ENCODE peak calls at places on chromosomes 4 and X, in four cellular contexts. One of them, this sample, is unnamed. For H3K9me3, the result is how much of the 10 kb centered on the place peaks cover.

GRCh38 chr4:170675568-170676262 is 586.0 kb upstream of the AADAT start:
- DNase-seq in body of pancreas: no peak
- DNase-seq in breast epithelium: no peak
- DNase-seq in kidney: no peak
- DNase-seq in this sample: no peak

GRCh38 chrX:150508461-150509367 is 59.7 kb upstream of the MTM1 start:
- DNase-seq in body of pancreas: peak
- DNase-seq in breast epithelium: peak
- DNase-seq in kidney: no peak
- DNase-seq in this sample: no peak

GRCh38 chr4:66564901-66565648 is 894.8 kb upstream of the EPHA5 start:
- DNase-seq in kidney: no peak
- DNase-seq in breast epithelium: no peak
- DNase-seq in body of pancreas: no peak
- DNase-seq in this sample: no peak

GRCh38 chr4:152678841-152679240 is 956 bp downstream of the TMEM154 start:
- DNase-seq in body of pancreas: no peak
- DNase-seq in kidney: no peak
- DNase-seq in breast epithelium: no peak
- DNase-seq in this sample: no peak

GRCh38 chr4:37597019-37597418 is 89.2 kb downstream of the RELL1 start:
- DNase-seq in kidney: no peak
- DNase-seq in body of pancreas: no peak
- DNase-seq in breast epithelium: no peak
- DNase-seq in this sample: no peak

GRCh38 chrX:11770320-11770719 is 12.3 kb downstream of the MSL3 start:
- DNase-seq in breast epithelium: no peak
- DNase-seq in body of pancreas: no peak
- DNase-seq in kidney: no peak
- DNase-seq in this sample: no peak

GRCh38 chr4:111847256-111848108 is 297.8 kb upstream of the FAM241A start:
- DNase-seq in kidney: no peak
- DNase-seq in body of pancreas: no peak
- DNase-seq in breast epithelium: no peak
- DNase-seq in this sample: no peak

GRCh38 chr4:116925900-116926457 is 159.4 kb downstream of the TRAM1L1 start:
- DNase-seq in body of pancreas: peak
- DNase-seq in kidney: peak
- DNase-seq in breast epithelium: no peak
- DNase-seq in this sample: no peak

GRCh38 chrX:107272431-107272921 is 66.1 kb downstream of the DNAAF6 start:
- DNase-seq in kidney: peak
- DNase-seq in body of pancreas: peak
- DNase-seq in breast epithelium: no peak
- DNase-seq in this sample: no peak

GRCh38 chrX:153631931-153632611 is 14.9 kb upstream of the DUSP9 start:
- DNase-seq in kidney: no peak
- DNase-seq in body of pancreas: no peak
- DNase-seq in breast epithelium: no peak
- DNase-seq in this sample: no peak

DNA sequence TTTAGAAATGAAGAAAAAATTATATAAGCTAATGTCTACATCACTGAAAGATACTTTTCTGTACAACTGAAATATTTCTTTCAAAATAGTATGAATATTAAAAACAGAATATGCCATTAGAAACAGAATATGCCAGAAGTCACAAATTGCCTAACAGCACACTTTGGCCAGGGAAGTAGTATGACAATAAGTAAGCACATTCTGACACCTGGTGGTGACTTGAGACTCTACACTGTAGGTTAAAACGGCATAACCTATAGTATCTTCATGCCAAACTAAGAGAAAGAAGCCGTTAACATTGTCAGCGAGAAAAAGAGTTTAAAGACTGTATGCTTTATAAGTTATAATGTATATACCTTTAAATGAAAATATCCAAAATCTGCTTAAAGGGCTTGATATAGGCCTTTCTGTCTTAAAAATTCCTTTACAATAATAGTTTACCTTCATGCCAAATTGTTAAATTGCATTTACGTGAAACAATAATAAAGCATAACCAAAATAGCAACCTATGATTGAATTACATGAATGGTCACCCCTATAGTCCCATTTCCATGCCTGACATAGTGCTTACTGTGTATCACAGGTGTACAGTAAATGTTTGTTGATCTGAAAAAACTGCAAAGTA is 32.8 kb downstream of the FAM13A start:
- DNase-seq in breast epithelium: peak
- DNase-seq in body of pancreas: peak
- DNase-seq in kidney: no peak
- DNase-seq in this sample: peak
- H3K9me3 ChIP-seq in breast epithelium: under half
- H3K9me3 ChIP-seq in body of pancreas: under half
- H3K9me3 ChIP-seq in kidney: under half
- H3K9me3 ChIP-seq in this sample: under half

DNA sequence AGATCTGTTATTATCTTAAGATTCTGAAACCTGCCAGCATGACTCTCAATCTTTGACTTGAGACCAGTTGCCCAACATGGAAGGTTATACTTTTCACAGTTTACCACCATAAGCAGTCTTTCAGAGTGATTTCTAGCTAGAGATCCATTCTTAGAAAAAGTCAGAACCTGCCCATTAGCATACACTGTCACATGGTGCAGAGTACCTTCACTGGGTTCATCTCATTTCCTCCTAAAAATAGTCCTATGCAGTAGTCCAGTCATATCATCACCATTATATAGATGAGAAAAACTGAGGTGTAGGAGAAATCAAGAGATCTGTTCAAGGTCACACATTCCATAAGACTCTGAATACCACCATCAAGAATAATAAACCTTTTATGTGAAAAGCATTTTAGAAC is 153.6 kb downstream of the AR start:
- DNase-seq in breast epithelium: no peak
- DNase-seq in kidney: no peak
- DNase-seq in body of pancreas: no peak
- DNase-seq in this sample: no peak
- H3K9me3 ChIP-seq in breast epithelium: under half
- H3K9me3 ChIP-seq in kidney: under half
- H3K9me3 ChIP-seq in body of pancreas: under half
- H3K9me3 ChIP-seq in this sample: under half

GRCh38 chrX:55640854-55641253 is 17.7 kb downstream of the FOXR2 start:
- DNase-seq in breast epithelium: no peak
- DNase-seq in body of pancreas: peak
- DNase-seq in kidney: no peak
- DNase-seq in this sample: no peak

GRCh38 chrX:55638933-55639332 is 15.7 kb downstream of the FOXR2 start:
- DNase-seq in kidney: no peak
- DNase-seq in body of pancreas: no peak
- DNase-seq in breast epithelium: no peak
- DNase-seq in this sample: no peak

GRCh38 chrX:55636109-55636508 is 12.9 kb downstream of the FOXR2 start:
- DNase-seq in kidney: no peak
- DNase-seq in body of pancreas: no peak
- DNase-seq in breast epithelium: no peak
- DNase-seq in this sample: no peak
- H3K9me3 ChIP-seq in kidney: under half
- H3K9me3 ChIP-seq in body of pancreas: under half
- H3K9me3 ChIP-seq in breast epithelium: under half
- H3K9me3 ChIP-seq in this sample: under half

GRCh38 chr4:175986-176385 is 51.7 kb downstream of the ZNF718 start:
- DNase-seq in kidney: no peak
- DNase-seq in breast epithelium: no peak
- DNase-seq in body of pancreas: no peak
- DNase-seq in this sample: no peak
- H3K9me3 ChIP-seq in kidney: under half
- H3K9me3 ChIP-seq in breast epithelium: half or more
- H3K9me3 ChIP-seq in body of pancreas: under half
- H3K9me3 ChIP-seq in this sample: under half

GRCh38 chr4:77525538-77525937 is 80.1 kb upstream of the CXCL13 start:
- DNase-seq in kidney: no peak
- DNase-seq in breast epithelium: no peak
- DNase-seq in body of pancreas: no peak
- DNase-seq in this sample: no peak
- H3K9me3 ChIP-seq in kidney: under half
- H3K9me3 ChIP-seq in breast epithelium: under half
- H3K9me3 ChIP-seq in body of pancreas: under half
- H3K9me3 ChIP-seq in this sample: under half

This sample was measured in T-helper 17 cell.